ENCODE peak calls at places on chromosomes 7 and 10, in five cellular contexts. W, T, M, P and A are unnamed samples.

GRCh38 chr7:44283381-44284211 is 41.8 kb downstream of the CAMK2B start:
- DNase-seq in W (no peak), T (no peak), M (peak; percentile 28), P (no peak), A (no peak)

GRCh38 chr7:91266067-91266930 is 2.1 kb downstream of the FZD1 start:
- DNase-seq in W (no peak), T (no peak), M (no peak), P (no peak), A (peak; percentile 12)

GRCh38 chr10:73810735-73811465 is 498 bp downstream of the NDST2 start:
- DNase-seq in W (no peak), T (no peak), M (peak; percentile 76), P (no peak), A (no peak)

GRCh38 chr10:116849271-116850057 is at the start of gene ENO4:
- DNase-seq in W (peak; percentile 75), T (peak; percentile 70), M (peak; percentile 85), P (peak; percentile 71), A (peak; percentile 86)

GRCh38 chr7:70647801-70648491 is 484.0 kb upstream of the GALNT17 start:
- DNase-seq in W (peak; percentile 27), T (no peak), M (peak; percentile 84), P (no peak), A (no peak)

GRCh38 chr10:24958701-24959392 is 6.4 kb upstream of the PRTFDC1 start:
- DNase-seq in W (peak; percentile 54), T (no peak), M (no peak), P (no peak), A (no peak)

GRCh38 chr7:139871820-139872219 is 42.8 kb downstream of the TBXAS1 start:
- DNase-seq in W (peak; percentile 70), T (no peak), M (no peak), P (no peak), A (no peak)

GRCh38 chr7:120272261-120272895 is 597 bp upstream of the KCND2 start:
- DNase-seq in W (peak; percentile 55), T (peak; percentile 68), M (no peak), P (no peak), A (peak; percentile 47)

GRCh38 chr7:41579961-41580935 is 122.6 kb downstream of the INHBA start:
- DNase-seq in W (peak; percentile 81), T (no peak), M (no peak), P (no peak), A (no peak)

GRCh38 chr7:22563621-22564241 is 63.7 kb upstream of the STEAP1B start:
- DNase-seq in W (peak; percentile 39), T (peak; percentile 56), M (no peak), P (no peak), A (no peak)

GRCh38 chr7:99447943-99448342 is 9.2 kb downstream of the CPSF4 start:
- DNase-seq in W (no peak), T (no peak), M (no peak), P (no peak), A (no peak)